ENCODE peak calls at places on chromosomes 16 and 17, in five cellular contexts. T, Z, K, H and X are unnamed samples.
A peak's percentile ranks its signal among the peaks of the same experiment; 100 is the strongest.

GRCh38 chr16:49748322-49748721 is 107.6 kb downstream of the ZNF423 start:
- DNase-seq in T (no peak), Z (no peak), K (no peak), H (no peak), X (no peak)

GRCh38 chr17:68565656-68566055 is 35.5 kb downstream of the FAM20A start:
- DNase-seq in T (no peak), Z (no peak), K (no peak), H (no peak), X (no peak)

GRCh38 chr17:79043931-79044320 is 20.0 kb downstream of the C1QTNF1 start:
- DNase-seq in T (no peak), Z (no peak), K (no peak), H (no peak), X (no peak)

GRCh38 chr16:2831203-2831602 is 1.1 kb downstream of the ZG16B start:
- DNase-seq in T (no peak), Z (no peak), K (no peak), H (no peak), X (no peak)

GRCh38 chr16:75433732-75434413 is 570 bp upstream of the CFDP1 start:
- DNase-seq in T (peak; percentile 93), Z (peak; percentile 68), K (peak; percentile 80), H (peak; percentile 71), X (no peak)

GRCh38 chr17:62804822-62805221 is 3.3 kb downstream of the MARCHF10 start:
- DNase-seq in T (no peak), Z (no peak), K (no peak), H (no peak), X (no peak)

GRCh38 chr17:37527249-37527851 is 37.7 kb downstream of the DUSP14 start:
- DNase-seq in T (peak; percentile 63), Z (peak; percentile 53), K (peak; percentile 56), H (peak; percentile 40), X (no peak)

GRCh38 chr17:73401911-73402310 is 90.1 kb upstream of the CDC42EP4 start:
- DNase-seq in T (peak; percentile 31), Z (peak; percentile 67), K (peak; percentile 52), H (peak; percentile 76), X (no peak)

GRCh38 chr16:85936761-85937343 is 37.9 kb downstream of the IRF8 start:
- DNase-seq in T (no peak), Z (no peak), K (no peak), H (no peak), X (no peak)

GRCh38 chr17:42459256-42459982 is 741 bp downstream of the ATP6V0A1 start:
- DNase-seq in T (peak; percentile 65), Z (peak; percentile 56), K (peak; percentile 85), H (no peak), X (no peak)

GRCh38 chr16:60329110-60329509 is 1595.0 kb upstream of the GOT2 start:
- DNase-seq in T (no peak), Z (no peak), K (no peak), H (no peak), X (no peak)

GRCh38 chr16:10744370-10745030 is 858 bp downstream of the NUBP1 start:
- DNase-seq in T (no peak), Z (peak; percentile 27), K (no peak), H (no peak), X (no peak)

GRCh38 chr16:1746693-1747195 is 24.6 kb downstream of the NME3 start:
- DNase-seq in T (no peak), Z (no peak), K (no peak), H (no peak), X (no peak)

GRCh38 chr16:9791566-9791965 is 390.7 kb downstream of the GRIN2A start:
- DNase-seq in T (no peak), Z (no peak), K (no peak), H (no peak), X (no peak)

GRCh38 chr16:87410530-87410929 is 18.4 kb downstream of the MAP1LC3B start:
- DNase-seq in T (no peak), Z (no peak), K (no peak), H (no peak), X (no peak)

GRCh38 chr16:62891-63290 is 9.3 kb downstream of the SNRNP25 start:
- DNase-seq in T (no peak), Z (no peak), K (no peak), H (no peak), X (no peak)

GRCh38 chr17:19348081-19348650 is 14.4 kb downstream of the B9D1 start:
- DNase-seq in T (no peak), Z (no peak), K (no peak), H (no peak), X (no peak)

GRCh38 chr16:65782537-65783290 is 583.8 kb upstream of the CDH5 start:
- DNase-seq in T (no peak), Z (no peak), K (no peak), H (peak; percentile 27), X (no peak)

GRCh38 chr17:77186141-77186604 is 45.4 kb downstream of the SEC14L1 start:
- DNase-seq in T (no peak), Z (no peak), K (no peak), H (no peak), X (no peak)

GRCh38 chr17:21345236-21345635 is 30.9 kb upstream of the KCNJ12 start:
- DNase-seq in T (no peak), Z (peak; percentile 52), K (no peak), H (no peak), X (no peak)

GRCh38 chr17:7897090-7897489 is 8.5 kb downstream of the CHD3 start:
- DNase-seq in T (no peak), Z (no peak), K (no peak), H (no peak), X (no peak)

GRCh38 chr17:61394630-61395408 is 4.8 kb upstream of the TBX2 start:
- DNase-seq in T (no peak), Z (peak; percentile 47), K (no peak), H (no peak), X (no peak)

GRCh38 chr17:61395409-61395982 is 4.1 kb upstream of the TBX2 start:
- DNase-seq in T (no peak), Z (no peak), K (no peak), H (peak; percentile 70), X (no peak)

GRCh38 chr17:61393550-61393903 is 6.1 kb upstream of the TBX2 start:
- DNase-seq in T (no peak), Z (peak; percentile 66), K (no peak), H (no peak), X (no peak)

GRCh38 chr17:61392679-61393078 is 7.0 kb upstream of the TBX2 start:
- DNase-seq in T (no peak), Z (no peak), K (no peak), H (no peak), X (no peak)

DNA sequence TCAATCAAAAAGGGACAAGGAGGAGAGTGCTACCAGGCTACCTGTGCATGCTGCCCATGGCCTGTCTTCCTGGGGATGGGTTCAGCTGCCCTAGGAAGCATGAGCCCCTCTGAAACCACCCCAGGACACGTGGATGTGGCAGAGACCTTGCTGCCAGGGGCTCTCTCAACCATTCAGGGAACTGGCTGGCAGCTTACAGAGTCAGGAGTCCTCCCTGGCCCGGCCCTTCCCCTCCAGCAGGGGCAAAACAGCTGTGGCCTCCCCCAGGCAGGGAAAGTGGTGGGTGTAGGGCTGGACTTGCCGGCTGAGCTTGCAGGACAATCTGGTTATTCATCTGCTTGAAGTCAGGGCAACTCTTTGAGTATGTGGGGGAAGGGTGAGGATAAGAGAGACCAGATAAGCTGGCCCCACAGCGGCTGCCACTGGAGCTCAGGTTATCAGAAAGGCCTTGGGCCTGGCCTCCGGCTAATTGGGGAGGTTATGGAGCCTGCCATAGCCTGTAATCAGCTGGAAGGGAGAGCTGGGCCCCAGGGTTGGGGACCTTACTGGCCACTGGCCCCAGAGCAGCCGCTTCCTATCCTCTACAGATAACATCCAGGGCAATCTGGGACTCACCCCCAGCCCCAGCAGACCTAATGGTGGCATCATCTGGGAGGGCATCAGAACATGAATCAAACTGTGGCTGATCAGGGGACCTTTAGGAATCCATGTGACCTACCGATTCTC is 5.6 kb upstream of the TBX2 start:
- DNase-seq in T (peak; percentile 97), Z (peak; percentile 81), K (peak; percentile 15), H (no peak), X (no peak)
- TF ChIP-seq TAF1 in T (peak; percentile 51), Z (no peak), K (no peak), H (no peak), X (no peak)

GRCh38 chr16:80708823-80709222 is 95.6 kb downstream of the CDYL2 start:
- DNase-seq in T (no peak), Z (no peak), K (no peak), H (no peak), X (no peak)

GRCh38 chr16:80707686-80708085 is 96.7 kb downstream of the CDYL2 start:
- DNase-seq in T (no peak), Z (no peak), K (no peak), H (no peak), X (no peak)

GRCh38 chr16:80705596-80705995 is 98.8 kb downstream of the CDYL2 start:
- DNase-seq in T (no peak), Z (no peak), K (no peak), H (no peak), X (no peak)

GRCh38 chr16:80703391-80704071 is 100.9 kb downstream of the CDYL2 start:
- DNase-seq in T (no peak), Z (no peak), K (no peak), H (no peak), X (no peak)

GRCh38 chr16:80704751-80705150 is 99.6 kb downstream of the CDYL2 start:
- DNase-seq in T (no peak), Z (no peak), K (no peak), H (no peak), X (no peak)
- TF ChIP-seq MAX in T (no peak), Z (no peak), K (no peak), H (no peak), X (no peak)

GRCh38 chr17:45087496-45087975 is 26.4 kb downstream of the NMT1 start:
- DNase-seq in T (no peak), Z (no peak), K (no peak), H (no peak), X (no peak)

GRCh38 chr17:45086865-45087495 is 25.9 kb downstream of the NMT1 start:
- DNase-seq in T (no peak), Z (no peak), K (no peak), H (no peak), X (no peak)

GRCh38 chr17:45088741-45089140 is 27.6 kb downstream of the NMT1 start:
- DNase-seq in T (no peak), Z (no peak), K (no peak), H (no peak), X (no peak)

GRCh38 chr17:45087978-45088377 is 26.9 kb downstream of the NMT1 start:
- DNase-seq in T (no peak), Z (no peak), K (no peak), H (no peak), X (no peak)

GRCh38 chr17:45086346-45086745 is 25.2 kb downstream of the NMT1 start:
- DNase-seq in T (no peak), Z (no peak), K (no peak), H (no peak), X (no peak)
- H3K27ac ChIP-seq in T (peak overlapping the region; percentile 19), Z (no peak overlapping the region), K (no peak overlapping the region), H (no peak overlapping the region), X (no peak overlapping the region)

DNA sequence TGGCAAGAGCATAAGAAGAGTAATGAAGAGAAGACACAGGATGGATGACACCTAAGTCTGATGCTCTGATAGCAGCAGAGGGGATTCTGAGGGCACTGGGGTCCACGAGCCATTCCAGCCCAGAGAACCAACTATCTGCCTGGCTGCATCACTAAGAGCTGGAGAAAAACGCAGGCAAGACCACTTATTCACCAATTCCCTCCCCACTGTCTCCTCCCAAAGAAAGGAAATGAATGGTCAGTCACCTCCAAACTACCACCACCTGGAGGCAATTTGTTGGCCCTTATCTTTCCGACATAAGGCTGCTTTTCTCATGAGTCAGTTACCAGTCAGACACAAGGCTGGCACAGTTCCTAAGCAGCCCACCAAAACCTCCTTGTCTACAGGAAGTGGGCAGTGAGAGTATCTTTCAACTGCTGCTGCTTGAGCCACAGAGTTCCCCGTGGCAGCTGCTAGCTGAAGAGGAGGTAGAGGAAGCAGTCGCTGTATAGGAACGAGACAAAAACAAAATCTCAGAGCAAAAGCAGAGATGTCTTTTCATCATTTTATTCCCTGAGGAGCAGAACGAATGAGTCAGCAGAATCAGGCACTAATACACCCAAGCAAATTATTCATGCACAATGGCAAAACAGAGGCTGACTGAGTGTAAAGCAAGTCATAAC is 111.1 kb downstream of the SMG6 start:
- DNase-seq in T (no peak), Z (peak; percentile 30), K (peak; percentile 42), H (no peak), X (peak; percentile 72)
- TF ChIP-seq TAF1 in T (no peak), Z (peak; percentile 42), K (no peak), H (no peak), X (no peak)